ENCODE peak calls at places on chromosome 6, in six cellular contexts. D is activated B cell treated with CpG ODN at 0.5 μM for 24 hours, G is hippocampal formation, W is NCI-H526 treated with DMSO at 0.1 percent for 48 hours, J is activated gamma-delta T cell treated with Interleukin-2 at 50 U/mL for 16 hours, X is OCI-LY7. Y is an unnamed sample.

GRCh38 chr6:153842491-153842890 is 196.5 kb upstream of the OPRM1 start:
- DNase-seq in W (no peak), G (no peak), X (no peak), D (no peak), J (no peak), Y (no peak)

GRCh38 chr6:154093231-154094044 is 54.4 kb downstream of the OPRM1 start:
- DNase-seq in W (no peak), D (no peak), G (no peak), J (no peak), X (no peak), Y (no peak)

GRCh38 chr6:129623008-129623732 is 86.8 kb downstream of the ARHGAP18 start:
- DNase-seq in D (no peak), W (no peak), J (no peak), G (no peak), X (no peak), Y (no peak)

GRCh38 chr6:33590531-33591198 is 10.6 kb upstream of the BAK1 start:
- DNase-seq in G (no peak), W (no peak), X (peak), J (no peak), D (peak), Y (peak)

GRCh38 chr6:13814938-13815575 is 700 bp upstream of the MCUR1 start:
- DNase-seq in X (peak), W (peak), D (no peak), J (no peak), G (no peak), Y (no peak)

GRCh38 chr6:47680056-47680455 is 18.3 kb upstream of the ADGRF4 start:
- DNase-seq in J (no peak), G (no peak), D (no peak), X (no peak), W (no peak), Y (no peak)

GRCh38 chr6:168906251-168906845 is 347.3 kb downstream of the THBS2 start:
- DNase-seq in W (peak), X (no peak), J (no peak), G (no peak), D (no peak), Y (no peak)

GRCh38 chr6:52634211-52634610 is 36.7 kb upstream of the TMEM14A start:
- DNase-seq in G (no peak), J (no peak), X (no peak), D (no peak), W (no peak), Y (no peak)

GRCh38 chr6:170057034-170057734 is 233.7 kb downstream of the DLL1 start:
- DNase-seq in W (no peak), G (no peak), X (no peak), J (no peak), D (no peak), Y (no peak)

GRCh38 chr6:20875369-20875963 is 341.2 kb downstream of the CDKAL1 start:
- DNase-seq in W (peak), J (no peak), G (no peak), X (no peak), D (no peak), Y (no peak)

GRCh38 chr6:112480551-112480950 is 133.4 kb downstream of the RFPL4B start:
- DNase-seq in D (no peak), J (no peak), G (no peak), W (no peak), X (no peak), Y (no peak)

GRCh38 chr6:43916924-43917877 is 147.2 kb downstream of the VEGFA start:
- DNase-seq in X (no peak), D (no peak), G (no peak), W (no peak), J (no peak), Y (no peak)

GRCh38 chr6:6968357-6968730 is 139.4 kb upstream of the RREB1 start:
- DNase-seq in G (no peak), D (no peak), J (no peak), W (no peak), X (no peak), Y (no peak)

GRCh38 chr6:35319346-35320030 is 21.9 kb downstream of the DEF6 start:
- DNase-seq in W (no peak), J (no peak), G (no peak), D (no peak), X (no peak), Y (no peak)

GRCh38 chr6:122008105-122009100 is 391.0 kb upstream of the HSF2 start:
- DNase-seq in J (no peak), X (no peak), G (no peak), D (no peak), W (no peak), Y (no peak)

GRCh38 chr6:78062993-78063392 is 410.2 kb downstream of the MEI4 start:
- DNase-seq in G (no peak), J (no peak), X (no peak), W (no peak), D (no peak), Y (no peak)

GRCh38 chr6:47722178-47722577 is 23.8 kb downstream of the ADGRF4 start:
- DNase-seq in D (no peak), W (peak), J (no peak), G (no peak), X (no peak), Y (no peak)

GRCh38 chr6:114862809-114863208 is 520.0 kb upstream of the HS3ST5 start:
- DNase-seq in X (no peak), D (no peak), G (no peak), J (no peak), W (no peak), Y (no peak)

GRCh38 chr6:113825776-113826175 is 31.4 kb upstream of the MARCKS start:
- DNase-seq in X (no peak), W (no peak), G (peak), J (no peak), D (no peak), Y (no peak)

GRCh38 chr6:21753571-21754108 is 160.1 kb downstream of the SOX4 start:
- DNase-seq in X (no peak), W (peak), G (no peak), J (no peak), D (no peak), Y (no peak)

GRCh38 chr6:105810105-105810921 is 275.8 kb upstream of the PRDM1 start:
- DNase-seq in X (no peak), W (no peak), J (peak), G (no peak), D (no peak), Y (no peak)

GRCh38 chr6:169229611-169230321 is 23.9 kb downstream of the THBS2 start:
- DNase-seq in X (no peak), D (no peak), G (peak), J (no peak), W (no peak), Y (no peak)

GRCh38 chr6:3250278-3250677 is 8.5 kb upstream of the PSMG4 start:
- DNase-seq in W (no peak), G (no peak), X (no peak), J (no peak), D (no peak), Y (no peak)

GRCh38 chr6:22821664-22822320 is 252.4 kb downstream of the HDGFL1 start:
- DNase-seq in W (no peak), G (no peak), X (no peak), D (no peak), J (no peak), Y (no peak)

GRCh38 chr6:155645328-155645727 is 189.7 kb upstream of the NOX3 start:
- DNase-seq in X (no peak), J (no peak), G (no peak), W (no peak), D (no peak), Y (no peak)

GRCh38 chr6:144334150-144334708 is 49.1 kb downstream of the UTRN start:
- DNase-seq in G (no peak), X (peak), J (peak), W (no peak), D (peak), Y (no peak)

GRCh38 chr6:26003102-26003694 is 40.6 kb downstream of the TRIM38 start:
- DNase-seq in J (peak), W (peak), X (peak), D (no peak), G (peak), Y (peak)

GRCh38 chr6:190596-191395 is 101.5 kb upstream of the DUSP22 start:
- DNase-seq in D (no peak), G (no peak), J (no peak), X (peak), W (no peak), Y (no peak)